ENCODE peak calls at places on chromosomes 4 and X, in ten cellular contexts. One of them, this sample, is unnamed.

GRCh38 chr4:37715889-37716402 is 29.8 kb upstream of the RELL1 start:
- DNase-seq in NCI-H1417: peak; percentile 34
- DNase-seq in kidney glomerular epithelial cell: no peak
- DNase-seq in stimulated activated CD4-positive, alpha-beta T cell treated with anti-CD3 and anti-CD28 coated beads, Interleukin-4, amount 100 ng/mL, for 24 hours: peak; percentile 16
- DNase-seq in activated CD4-positive, alpha-beta T cell treated with anti-CD3 and anti-CD28 coated beads, Interleukin-2, amount 50 U/mL, for 24 hours: peak; percentile 2
- DNase-seq in fibroblast of pulmonary artery: peak; percentile 49
- DNase-seq in cardiac fibroblast: peak; percentile 65
- DNase-seq in astrocyte: peak; percentile 62
- DNase-seq in astrocyte of the spinal cord: peak; percentile 57
- DNase-seq in NCI-H1105 treated with DMSO at 0.1 percent for 48 hours: peak; percentile 73
- DNase-seq in this sample: no peak

GRCh38 chr4:189299706-189300105 is 641.0 kb upstream of the FRG1 start:
- DNase-seq in NCI-H1417: no peak
- DNase-seq in kidney glomerular epithelial cell: no peak
- DNase-seq in stimulated activated CD4-positive, alpha-beta T cell treated with anti-CD3 and anti-CD28 coated beads, Interleukin-4, amount 100 ng/mL, for 24 hours: no peak
- DNase-seq in activated CD4-positive, alpha-beta T cell treated with anti-CD3 and anti-CD28 coated beads, Interleukin-2, amount 50 U/mL, for 24 hours: no peak
- DNase-seq in fibroblast of pulmonary artery: no peak
- DNase-seq in cardiac fibroblast: no peak
- DNase-seq in astrocyte: no peak
- DNase-seq in astrocyte of the spinal cord: no peak
- DNase-seq in NCI-H1105 treated with DMSO at 0.1 percent for 48 hours: no peak
- DNase-seq in this sample: no peak

GRCh38 chr4:120025516-120025915 is 41.1 kb downstream of the MAD2L1 start:
- DNase-seq in NCI-H1417: no peak
- DNase-seq in kidney glomerular epithelial cell: no peak
- DNase-seq in stimulated activated CD4-positive, alpha-beta T cell treated with anti-CD3 and anti-CD28 coated beads, Interleukin-4, amount 100 ng/mL, for 24 hours: no peak
- DNase-seq in activated CD4-positive, alpha-beta T cell treated with anti-CD3 and anti-CD28 coated beads, Interleukin-2, amount 50 U/mL, for 24 hours: no peak
- DNase-seq in fibroblast of pulmonary artery: no peak
- DNase-seq in cardiac fibroblast: no peak
- DNase-seq in astrocyte: no peak
- DNase-seq in astrocyte of the spinal cord: no peak
- DNase-seq in NCI-H1105 treated with DMSO at 0.1 percent for 48 hours: no peak
- DNase-seq in this sample: no peak

GRCh38 chr4:158778712-158779111 is 9.9 kb downstream of the FNIP2 start:
- DNase-seq in NCI-H1417: no peak
- DNase-seq in kidney glomerular epithelial cell: no peak
- DNase-seq in stimulated activated CD4-positive, alpha-beta T cell treated with anti-CD3 and anti-CD28 coated beads, Interleukin-4, amount 100 ng/mL, for 24 hours: no peak
- DNase-seq in activated CD4-positive, alpha-beta T cell treated with anti-CD3 and anti-CD28 coated beads, Interleukin-2, amount 50 U/mL, for 24 hours: no peak
- DNase-seq in fibroblast of pulmonary artery: no peak
- DNase-seq in cardiac fibroblast: no peak
- DNase-seq in astrocyte: peak; percentile 45
- DNase-seq in astrocyte of the spinal cord: no peak
- DNase-seq in NCI-H1105 treated with DMSO at 0.1 percent for 48 hours: peak; percentile 59
- DNase-seq in this sample: no peak

GRCh38 chrX:139903229-139903628 is 29.6 kb downstream of the ATP11C start:
- DNase-seq in NCI-H1417: no peak
- DNase-seq in kidney glomerular epithelial cell: no peak
- DNase-seq in stimulated activated CD4-positive, alpha-beta T cell treated with anti-CD3 and anti-CD28 coated beads, Interleukin-4, amount 100 ng/mL, for 24 hours: no peak
- DNase-seq in activated CD4-positive, alpha-beta T cell treated with anti-CD3 and anti-CD28 coated beads, Interleukin-2, amount 50 U/mL, for 24 hours: no peak
- DNase-seq in fibroblast of pulmonary artery: no peak
- DNase-seq in cardiac fibroblast: no peak
- DNase-seq in astrocyte: no peak
- DNase-seq in astrocyte of the spinal cord: no peak
- DNase-seq in NCI-H1105 treated with DMSO at 0.1 percent for 48 hours: no peak
- DNase-seq in this sample: no peak

GRCh38 chr4:12729384-12729783 is 754.8 kb downstream of the RAB28 start:
- DNase-seq in NCI-H1417: peak; percentile 23
- DNase-seq in kidney glomerular epithelial cell: peak; percentile 13
- DNase-seq in stimulated activated CD4-positive, alpha-beta T cell treated with anti-CD3 and anti-CD28 coated beads, Interleukin-4, amount 100 ng/mL, for 24 hours: no peak
- DNase-seq in activated CD4-positive, alpha-beta T cell treated with anti-CD3 and anti-CD28 coated beads, Interleukin-2, amount 50 U/mL, for 24 hours: no peak
- DNase-seq in fibroblast of pulmonary artery: peak; percentile 48
- DNase-seq in cardiac fibroblast: peak; percentile 43
- DNase-seq in astrocyte: peak; percentile 1
- DNase-seq in astrocyte of the spinal cord: peak; percentile 24
- DNase-seq in NCI-H1105 treated with DMSO at 0.1 percent for 48 hours: peak; percentile 14
- DNase-seq in this sample: peak; percentile 1

GRCh38 chrX:37905436-37906147 is 58.2 kb upstream of the DYNLT3 start:
- DNase-seq in NCI-H1417: peak; percentile 70
- DNase-seq in kidney glomerular epithelial cell: no peak
- DNase-seq in stimulated activated CD4-positive, alpha-beta T cell treated with anti-CD3 and anti-CD28 coated beads, Interleukin-4, amount 100 ng/mL, for 24 hours: no peak
- DNase-seq in activated CD4-positive, alpha-beta T cell treated with anti-CD3 and anti-CD28 coated beads, Interleukin-2, amount 50 U/mL, for 24 hours: no peak
- DNase-seq in fibroblast of pulmonary artery: peak; percentile 8
- DNase-seq in cardiac fibroblast: peak; percentile 9
- DNase-seq in astrocyte: peak; percentile 61
- DNase-seq in astrocyte of the spinal cord: peak; percentile 78
- DNase-seq in NCI-H1105 treated with DMSO at 0.1 percent for 48 hours: peak; percentile 37
- DNase-seq in this sample: no peak

GRCh38 chrX:97330150-97330549 is 446.4 kb downstream of the RPA4 start:
- DNase-seq in NCI-H1417: no peak
- DNase-seq in kidney glomerular epithelial cell: no peak
- DNase-seq in stimulated activated CD4-positive, alpha-beta T cell treated with anti-CD3 and anti-CD28 coated beads, Interleukin-4, amount 100 ng/mL, for 24 hours: no peak
- DNase-seq in activated CD4-positive, alpha-beta T cell treated with anti-CD3 and anti-CD28 coated beads, Interleukin-2, amount 50 U/mL, for 24 hours: no peak
- DNase-seq in fibroblast of pulmonary artery: no peak
- DNase-seq in cardiac fibroblast: no peak
- DNase-seq in astrocyte: no peak
- DNase-seq in astrocyte of the spinal cord: no peak
- DNase-seq in NCI-H1105 treated with DMSO at 0.1 percent for 48 hours: no peak
- DNase-seq in this sample: no peak

GRCh38 chr4:25377572-25377882 is 464 bp downstream of the ANAPC4 start:
- DNase-seq in NCI-H1417: no peak
- DNase-seq in kidney glomerular epithelial cell: no peak
- DNase-seq in stimulated activated CD4-positive, alpha-beta T cell treated with anti-CD3 and anti-CD28 coated beads, Interleukin-4, amount 100 ng/mL, for 24 hours: no peak
- DNase-seq in activated CD4-positive, alpha-beta T cell treated with anti-CD3 and anti-CD28 coated beads, Interleukin-2, amount 50 U/mL, for 24 hours: peak; percentile 4
- DNase-seq in fibroblast of pulmonary artery: peak; percentile 4
- DNase-seq in cardiac fibroblast: no peak
- DNase-seq in astrocyte: no peak
- DNase-seq in astrocyte of the spinal cord: peak; percentile 15
- DNase-seq in NCI-H1105 treated with DMSO at 0.1 percent for 48 hours: no peak
- DNase-seq in this sample: no peak

GRCh38 chr4:8189551-8190466 is 9.3 kb upstream of the SH3TC1 start:
- DNase-seq in NCI-H1417: no peak
- DNase-seq in kidney glomerular epithelial cell: no peak
- DNase-seq in stimulated activated CD4-positive, alpha-beta T cell treated with anti-CD3 and anti-CD28 coated beads, Interleukin-4, amount 100 ng/mL, for 24 hours: no peak
- DNase-seq in activated CD4-positive, alpha-beta T cell treated with anti-CD3 and anti-CD28 coated beads, Interleukin-2, amount 50 U/mL, for 24 hours: no peak
- DNase-seq in fibroblast of pulmonary artery: no peak
- DNase-seq in cardiac fibroblast: no peak
- DNase-seq in astrocyte: no peak
- DNase-seq in astrocyte of the spinal cord: no peak
- DNase-seq in NCI-H1105 treated with DMSO at 0.1 percent for 48 hours: no peak
- DNase-seq in this sample: no peak

GRCh38 chr4:52947691-52948397 is 85.7 kb downstream of the RASL11B start:
- DNase-seq in NCI-H1417: no peak
- DNase-seq in kidney glomerular epithelial cell: no peak
- DNase-seq in stimulated activated CD4-positive, alpha-beta T cell treated with anti-CD3 and anti-CD28 coated beads, Interleukin-4, amount 100 ng/mL, for 24 hours: no peak
- DNase-seq in activated CD4-positive, alpha-beta T cell treated with anti-CD3 and anti-CD28 coated beads, Interleukin-2, amount 50 U/mL, for 24 hours: no peak
- DNase-seq in fibroblast of pulmonary artery: no peak
- DNase-seq in cardiac fibroblast: no peak
- DNase-seq in astrocyte: no peak
- DNase-seq in astrocyte of the spinal cord: no peak
- DNase-seq in NCI-H1105 treated with DMSO at 0.1 percent for 48 hours: no peak
- DNase-seq in this sample: no peak

GRCh38 chr4:183483997-183484396 is 20.9 kb upstream of the ING2 start:
- DNase-seq in NCI-H1417: no peak
- DNase-seq in kidney glomerular epithelial cell: no peak
- DNase-seq in stimulated activated CD4-positive, alpha-beta T cell treated with anti-CD3 and anti-CD28 coated beads, Interleukin-4, amount 100 ng/mL, for 24 hours: no peak
- DNase-seq in activated CD4-positive, alpha-beta T cell treated with anti-CD3 and anti-CD28 coated beads, Interleukin-2, amount 50 U/mL, for 24 hours: no peak
- DNase-seq in fibroblast of pulmonary artery: no peak
- DNase-seq in cardiac fibroblast: no peak
- DNase-seq in astrocyte: no peak
- DNase-seq in astrocyte of the spinal cord: no peak
- DNase-seq in NCI-H1105 treated with DMSO at 0.1 percent for 48 hours: no peak
- DNase-seq in this sample: no peak

GRCh38 chrX:112734250-112734649 is 54.5 kb upstream of the LHFPL1 start:
- DNase-seq in NCI-H1417: no peak
- DNase-seq in kidney glomerular epithelial cell: no peak
- DNase-seq in stimulated activated CD4-positive, alpha-beta T cell treated with anti-CD3 and anti-CD28 coated beads, Interleukin-4, amount 100 ng/mL, for 24 hours: no peak
- DNase-seq in activated CD4-positive, alpha-beta T cell treated with anti-CD3 and anti-CD28 coated beads, Interleukin-2, amount 50 U/mL, for 24 hours: no peak
- DNase-seq in fibroblast of pulmonary artery: peak; percentile 12
- DNase-seq in cardiac fibroblast: peak; percentile 1
- DNase-seq in astrocyte: peak; percentile 21
- DNase-seq in astrocyte of the spinal cord: no peak
- DNase-seq in NCI-H1105 treated with DMSO at 0.1 percent for 48 hours: no peak
- DNase-seq in this sample: no peak

GRCh38 chrX:148874621-148875020 is 374.2 kb downstream of the AFF2 start:
- DNase-seq in NCI-H1417: no peak
- DNase-seq in kidney glomerular epithelial cell: no peak
- DNase-seq in stimulated activated CD4-positive, alpha-beta T cell treated with anti-CD3 and anti-CD28 coated beads, Interleukin-4, amount 100 ng/mL, for 24 hours: no peak
- DNase-seq in activated CD4-positive, alpha-beta T cell treated with anti-CD3 and anti-CD28 coated beads, Interleukin-2, amount 50 U/mL, for 24 hours: no peak
- DNase-seq in fibroblast of pulmonary artery: no peak
- DNase-seq in cardiac fibroblast: no peak
- DNase-seq in astrocyte: peak; percentile 57
- DNase-seq in astrocyte of the spinal cord: peak; percentile 60
- DNase-seq in NCI-H1105 treated with DMSO at 0.1 percent for 48 hours: no peak
- DNase-seq in this sample: no peak

GRCh38 chr4:67106846-67107467 is 438.3 kb downstream of the CENPC start:
- DNase-seq in NCI-H1417: peak; percentile 54
- DNase-seq in kidney glomerular epithelial cell: no peak
- DNase-seq in stimulated activated CD4-positive, alpha-beta T cell treated with anti-CD3 and anti-CD28 coated beads, Interleukin-4, amount 100 ng/mL, for 24 hours: no peak
- DNase-seq in activated CD4-positive, alpha-beta T cell treated with anti-CD3 and anti-CD28 coated beads, Interleukin-2, amount 50 U/mL, for 24 hours: no peak
- DNase-seq in fibroblast of pulmonary artery: no peak
- DNase-seq in cardiac fibroblast: no peak
- DNase-seq in astrocyte: no peak
- DNase-seq in astrocyte of the spinal cord: no peak
- DNase-seq in NCI-H1105 treated with DMSO at 0.1 percent for 48 hours: no peak
- DNase-seq in this sample: no peak

GRCh38 chr4:5953003-5953951 is 60.4 kb upstream of the CRMP1 start:
- DNase-seq in NCI-H1417: no peak
- DNase-seq in kidney glomerular epithelial cell: no peak
- DNase-seq in stimulated activated CD4-positive, alpha-beta T cell treated with anti-CD3 and anti-CD28 coated beads, Interleukin-4, amount 100 ng/mL, for 24 hours: no peak
- DNase-seq in activated CD4-positive, alpha-beta T cell treated with anti-CD3 and anti-CD28 coated beads, Interleukin-2, amount 50 U/mL, for 24 hours: no peak
- DNase-seq in fibroblast of pulmonary artery: no peak
- DNase-seq in cardiac fibroblast: no peak
- DNase-seq in astrocyte: no peak
- DNase-seq in astrocyte of the spinal cord: no peak
- DNase-seq in NCI-H1105 treated with DMSO at 0.1 percent for 48 hours: no peak
- DNase-seq in this sample: no peak

GRCh38 chr4:105194328-105195231 is 47.9 kb downstream of the TET2 start:
- DNase-seq in NCI-H1417: no peak
- DNase-seq in kidney glomerular epithelial cell: no peak
- DNase-seq in stimulated activated CD4-positive, alpha-beta T cell treated with anti-CD3 and anti-CD28 coated beads, Interleukin-4, amount 100 ng/mL, for 24 hours: no peak
- DNase-seq in activated CD4-positive, alpha-beta T cell treated with anti-CD3 and anti-CD28 coated beads, Interleukin-2, amount 50 U/mL, for 24 hours: no peak
- DNase-seq in fibroblast of pulmonary artery: peak; percentile 29
- DNase-seq in cardiac fibroblast: no peak
- DNase-seq in astrocyte: peak; percentile 63
- DNase-seq in astrocyte of the spinal cord: peak; percentile 56
- DNase-seq in NCI-H1105 treated with DMSO at 0.1 percent for 48 hours: no peak
- DNase-seq in this sample: no peak

GRCh38 chr4:98519268-98519993 is 139.0 kb downstream of the TSPAN5 start:
- DNase-seq in NCI-H1417: no peak
- DNase-seq in kidney glomerular epithelial cell: peak; percentile 90
- DNase-seq in stimulated activated CD4-positive, alpha-beta T cell treated with anti-CD3 and anti-CD28 coated beads, Interleukin-4, amount 100 ng/mL, for 24 hours: no peak
- DNase-seq in activated CD4-positive, alpha-beta T cell treated with anti-CD3 and anti-CD28 coated beads, Interleukin-2, amount 50 U/mL, for 24 hours: no peak
- DNase-seq in fibroblast of pulmonary artery: peak; percentile 89
- DNase-seq in cardiac fibroblast: peak; percentile 71
- DNase-seq in astrocyte: peak; percentile 94
- DNase-seq in astrocyte of the spinal cord: peak; percentile 75
- DNase-seq in NCI-H1105 treated with DMSO at 0.1 percent for 48 hours: no peak
- DNase-seq in this sample: no peak

GRCh38 chr4:27084685-27085356 is 224.2 kb downstream of the STIM2 start:
- DNase-seq in NCI-H1417: peak; percentile 69
- DNase-seq in kidney glomerular epithelial cell: no peak
- DNase-seq in stimulated activated CD4-positive, alpha-beta T cell treated with anti-CD3 and anti-CD28 coated beads, Interleukin-4, amount 100 ng/mL, for 24 hours: peak; percentile 10
- DNase-seq in activated CD4-positive, alpha-beta T cell treated with anti-CD3 and anti-CD28 coated beads, Interleukin-2, amount 50 U/mL, for 24 hours: no peak
- DNase-seq in fibroblast of pulmonary artery: peak; percentile 14
- DNase-seq in cardiac fibroblast: peak; percentile 10
- DNase-seq in astrocyte: peak; percentile 6
- DNase-seq in astrocyte of the spinal cord: peak; percentile 34
- DNase-seq in NCI-H1105 treated with DMSO at 0.1 percent for 48 hours: peak; percentile 27
- DNase-seq in this sample: no peak

GRCh38 chrX:66004928-66005831 is 34.7 kb downstream of the VSIG4 start:
- DNase-seq in NCI-H1417: no peak
- DNase-seq in kidney glomerular epithelial cell: no peak
- DNase-seq in stimulated activated CD4-positive, alpha-beta T cell treated with anti-CD3 and anti-CD28 coated beads, Interleukin-4, amount 100 ng/mL, for 24 hours: no peak
- DNase-seq in activated CD4-positive, alpha-beta T cell treated with anti-CD3 and anti-CD28 coated beads, Interleukin-2, amount 50 U/mL, for 24 hours: no peak
- DNase-seq in fibroblast of pulmonary artery: no peak
- DNase-seq in cardiac fibroblast: no peak
- DNase-seq in astrocyte: no peak
- DNase-seq in astrocyte of the spinal cord: no peak
- DNase-seq in NCI-H1105 treated with DMSO at 0.1 percent for 48 hours: no peak
- DNase-seq in this sample: no peak

GRCh38 chr4:173189117-173189693 is 20.6 kb downstream of the GALNT7 start:
- DNase-seq in NCI-H1417: no peak
- DNase-seq in kidney glomerular epithelial cell: no peak
- DNase-seq in stimulated activated CD4-positive, alpha-beta T cell treated with anti-CD3 and anti-CD28 coated beads, Interleukin-4, amount 100 ng/mL, for 24 hours: no peak
- DNase-seq in activated CD4-positive, alpha-beta T cell treated with anti-CD3 and anti-CD28 coated beads, Interleukin-2, amount 50 U/mL, for 24 hours: no peak
- DNase-seq in fibroblast of pulmonary artery: peak; percentile 39
- DNase-seq in cardiac fibroblast: peak; percentile 26
- DNase-seq in astrocyte: peak; percentile 77
- DNase-seq in astrocyte of the spinal cord: peak; percentile 56
- DNase-seq in NCI-H1105 treated with DMSO at 0.1 percent for 48 hours: no peak
- DNase-seq in this sample: no peak

GRCh38 chr4:7186081-7186480 is 6.3 kb upstream of the SORCS2 start:
- DNase-seq in NCI-H1417: peak; percentile 22
- DNase-seq in kidney glomerular epithelial cell: no peak
- DNase-seq in stimulated activated CD4-positive, alpha-beta T cell treated with anti-CD3 and anti-CD28 coated beads, Interleukin-4, amount 100 ng/mL, for 24 hours: no peak
- DNase-seq in activated CD4-positive, alpha-beta T cell treated with anti-CD3 and anti-CD28 coated beads, Interleukin-2, amount 50 U/mL, for 24 hours: no peak
- DNase-seq in fibroblast of pulmonary artery: no peak
- DNase-seq in cardiac fibroblast: no peak
- DNase-seq in astrocyte: no peak
- DNase-seq in astrocyte of the spinal cord: no peak
- DNase-seq in NCI-H1105 treated with DMSO at 0.1 percent for 48 hours: peak; percentile 8
- DNase-seq in this sample: no peak

GRCh38 chr4:67785528-67785927 is 31.3 kb upstream of the GNRHR start:
- DNase-seq in NCI-H1417: no peak
- DNase-seq in kidney glomerular epithelial cell: no peak
- DNase-seq in stimulated activated CD4-positive, alpha-beta T cell treated with anti-CD3 and anti-CD28 coated beads, Interleukin-4, amount 100 ng/mL, for 24 hours: no peak
- DNase-seq in activated CD4-positive, alpha-beta T cell treated with anti-CD3 and anti-CD28 coated beads, Interleukin-2, amount 50 U/mL, for 24 hours: no peak
- DNase-seq in fibroblast of pulmonary artery: no peak
- DNase-seq in cardiac fibroblast: no peak
- DNase-seq in astrocyte: peak; percentile 8
- DNase-seq in astrocyte of the spinal cord: no peak
- DNase-seq in NCI-H1105 treated with DMSO at 0.1 percent for 48 hours: no peak
- DNase-seq in this sample: no peak

GRCh38 chr4:123832173-123833026 is 435.8 kb downstream of the SPRY1 start:
- DNase-seq in NCI-H1417: no peak
- DNase-seq in kidney glomerular epithelial cell: peak; percentile 96
- DNase-seq in stimulated activated CD4-positive, alpha-beta T cell treated with anti-CD3 and anti-CD28 coated beads, Interleukin-4, amount 100 ng/mL, for 24 hours: no peak
- DNase-seq in activated CD4-positive, alpha-beta T cell treated with anti-CD3 and anti-CD28 coated beads, Interleukin-2, amount 50 U/mL, for 24 hours: no peak
- DNase-seq in fibroblast of pulmonary artery: peak; percentile 100
- DNase-seq in cardiac fibroblast: peak; percentile 100
- DNase-seq in astrocyte: peak; percentile 100
- DNase-seq in astrocyte of the spinal cord: peak; percentile 99
- DNase-seq in NCI-H1105 treated with DMSO at 0.1 percent for 48 hours: no peak
- DNase-seq in this sample: peak; percentile 98

GRCh38 chrX:21907250-21907649 is 33.3 kb upstream of the SMS start:
- DNase-seq in NCI-H1417: no peak
- DNase-seq in kidney glomerular epithelial cell: no peak
- DNase-seq in stimulated activated CD4-positive, alpha-beta T cell treated with anti-CD3 and anti-CD28 coated beads, Interleukin-4, amount 100 ng/mL, for 24 hours: no peak
- DNase-seq in activated CD4-positive, alpha-beta T cell treated with anti-CD3 and anti-CD28 coated beads, Interleukin-2, amount 50 U/mL, for 24 hours: no peak
- DNase-seq in fibroblast of pulmonary artery: peak; percentile 25
- DNase-seq in cardiac fibroblast: peak; percentile 35
- DNase-seq in astrocyte: peak; percentile 70
- DNase-seq in astrocyte of the spinal cord: no peak
- DNase-seq in NCI-H1105 treated with DMSO at 0.1 percent for 48 hours: no peak
- DNase-seq in this sample: no peak

GRCh38 chr4:107854326-107855030 is 29.7 kb downstream of the SGMS2 start:
- DNase-seq in NCI-H1417: no peak
- DNase-seq in kidney glomerular epithelial cell: no peak
- DNase-seq in stimulated activated CD4-positive, alpha-beta T cell treated with anti-CD3 and anti-CD28 coated beads, Interleukin-4, amount 100 ng/mL, for 24 hours: no peak
- DNase-seq in activated CD4-positive, alpha-beta T cell treated with anti-CD3 and anti-CD28 coated beads, Interleukin-2, amount 50 U/mL, for 24 hours: no peak
- DNase-seq in fibroblast of pulmonary artery: peak; percentile 71
- DNase-seq in cardiac fibroblast: peak; percentile 69
- DNase-seq in astrocyte: peak; percentile 45
- DNase-seq in astrocyte of the spinal cord: peak; percentile 51
- DNase-seq in NCI-H1105 treated with DMSO at 0.1 percent for 48 hours: no peak
- DNase-seq in this sample: peak; percentile 71

GRCh38 chrX:132837971-132838370 is 120.5 kb downstream of the HS6ST2 start:
- DNase-seq in NCI-H1417: no peak
- DNase-seq in kidney glomerular epithelial cell: no peak
- DNase-seq in stimulated activated CD4-positive, alpha-beta T cell treated with anti-CD3 and anti-CD28 coated beads, Interleukin-4, amount 100 ng/mL, for 24 hours: no peak
- DNase-seq in activated CD4-positive, alpha-beta T cell treated with anti-CD3 and anti-CD28 coated beads, Interleukin-2, amount 50 U/mL, for 24 hours: no peak
- DNase-seq in fibroblast of pulmonary artery: no peak
- DNase-seq in cardiac fibroblast: no peak
- DNase-seq in astrocyte: peak; percentile 12
- DNase-seq in astrocyte of the spinal cord: no peak
- DNase-seq in NCI-H1105 treated with DMSO at 0.1 percent for 48 hours: peak; percentile 71
- DNase-seq in this sample: no peak

GRCh38 chrX:4379071-4379470 is 665.6 kb upstream of the PRKX start:
- DNase-seq in NCI-H1417: no peak
- DNase-seq in kidney glomerular epithelial cell: no peak
- DNase-seq in stimulated activated CD4-positive, alpha-beta T cell treated with anti-CD3 and anti-CD28 coated beads, Interleukin-4, amount 100 ng/mL, for 24 hours: no peak
- DNase-seq in activated CD4-positive, alpha-beta T cell treated with anti-CD3 and anti-CD28 coated beads, Interleukin-2, amount 50 U/mL, for 24 hours: no peak
- DNase-seq in fibroblast of pulmonary artery: no peak
- DNase-seq in cardiac fibroblast: no peak
- DNase-seq in astrocyte: no peak
- DNase-seq in astrocyte of the spinal cord: no peak
- DNase-seq in NCI-H1105 treated with DMSO at 0.1 percent for 48 hours: no peak
- DNase-seq in this sample: no peak